ENCODE peak calls at places on chromosomes 12 and 14, in nine cellular contexts. One of them, this sample, is unnamed.

GRCh38 chr14:88834883-88835431 is 10.5 kb downstream of the TTC8 start:
- DNase-seq in NCI-H1105 treated with DMSO at 0.1 percent for 48 hours: peak
- DNase-seq in nephron progenitor cell: no peak
- DNase-seq in activated T-helper 1 cell treated with anti-CD3 and anti-CD28 coated beads, Interleukin-2, amount 50 U/mL, for 16 hours: no peak
- DNase-seq in GM19239: no peak
- DNase-seq in mesothelial cell of epicardium: no peak
- DNase-seq in heart right ventricle: no peak
- DNase-seq in heart left ventricle: no peak
- DNase-seq in NCI-H1092 treated with DMSO at 0.1 percent for 48 hours: no peak
- DNase-seq in this sample: no peak

GRCh38 chr12:19671695-19672094 is 232.4 kb downstream of the AEBP2 start:
- DNase-seq in activated T-helper 1 cell treated with anti-CD3 and anti-CD28 coated beads, Interleukin-2, amount 50 U/mL, for 16 hours: no peak
- DNase-seq in GM19239: no peak
- DNase-seq in NCI-H1105 treated with DMSO at 0.1 percent for 48 hours: no peak
- DNase-seq in NCI-H1092 treated with DMSO at 0.1 percent for 48 hours: no peak
- DNase-seq in nephron progenitor cell: no peak
- DNase-seq in mesothelial cell of epicardium: no peak
- DNase-seq in heart right ventricle: no peak
- DNase-seq in heart left ventricle: no peak
- DNase-seq in this sample: no peak

GRCh38 chr12:75944097-75944904 is 87.3 kb downstream of the PHLDA1 start:
- DNase-seq in mesothelial cell of epicardium: no peak
- DNase-seq in nephron progenitor cell: no peak
- DNase-seq in NCI-H1105 treated with DMSO at 0.1 percent for 48 hours: no peak
- DNase-seq in activated T-helper 1 cell treated with anti-CD3 and anti-CD28 coated beads, Interleukin-2, amount 50 U/mL, for 16 hours: no peak
- DNase-seq in GM19239: peak
- DNase-seq in heart right ventricle: no peak
- DNase-seq in heart left ventricle: no peak
- DNase-seq in NCI-H1092 treated with DMSO at 0.1 percent for 48 hours: no peak
- DNase-seq in this sample: no peak

GRCh38 chr12:13350381-13350780 is 153.9 kb downstream of the EMP1 start:
- DNase-seq in NCI-H1105 treated with DMSO at 0.1 percent for 48 hours: no peak
- DNase-seq in GM19239: no peak
- DNase-seq in NCI-H1092 treated with DMSO at 0.1 percent for 48 hours: no peak
- DNase-seq in heart left ventricle: no peak
- DNase-seq in heart right ventricle: no peak
- DNase-seq in mesothelial cell of epicardium: no peak
- DNase-seq in nephron progenitor cell: no peak
- DNase-seq in activated T-helper 1 cell treated with anti-CD3 and anti-CD28 coated beads, Interleukin-2, amount 50 U/mL, for 16 hours: no peak
- DNase-seq in this sample: no peak

GRCh38 chr12:6202846-6203245 is 2.6 kb downstream of the CD9 start:
- DNase-seq in activated T-helper 1 cell treated with anti-CD3 and anti-CD28 coated beads, Interleukin-2, amount 50 U/mL, for 16 hours: no peak
- DNase-seq in heart right ventricle: no peak
- DNase-seq in NCI-H1092 treated with DMSO at 0.1 percent for 48 hours: no peak
- DNase-seq in NCI-H1105 treated with DMSO at 0.1 percent for 48 hours: no peak
- DNase-seq in GM19239: no peak
- DNase-seq in heart left ventricle: no peak
- DNase-seq in mesothelial cell of epicardium: no peak
- DNase-seq in nephron progenitor cell: no peak
- DNase-seq in this sample: no peak

GRCh38 chr12:66302827-66303169 is 505 bp downstream of the HELB start:
- DNase-seq in mesothelial cell of epicardium: no peak
- DNase-seq in heart right ventricle: no peak
- DNase-seq in GM19239: no peak
- DNase-seq in NCI-H1092 treated with DMSO at 0.1 percent for 48 hours: no peak
- DNase-seq in NCI-H1105 treated with DMSO at 0.1 percent for 48 hours: no peak
- DNase-seq in heart left ventricle: no peak
- DNase-seq in nephron progenitor cell: no peak
- DNase-seq in activated T-helper 1 cell treated with anti-CD3 and anti-CD28 coated beads, Interleukin-2, amount 50 U/mL, for 16 hours: no peak
- DNase-seq in this sample: no peak

GRCh38 chr12:45192041-45192695 is 23.7 kb upstream of the ANO6 start:
- DNase-seq in nephron progenitor cell: no peak
- DNase-seq in activated T-helper 1 cell treated with anti-CD3 and anti-CD28 coated beads, Interleukin-2, amount 50 U/mL, for 16 hours: no peak
- DNase-seq in NCI-H1092 treated with DMSO at 0.1 percent for 48 hours: no peak
- DNase-seq in GM19239: no peak
- DNase-seq in heart left ventricle: no peak
- DNase-seq in heart right ventricle: no peak
- DNase-seq in NCI-H1105 treated with DMSO at 0.1 percent for 48 hours: no peak
- DNase-seq in mesothelial cell of epicardium: no peak
- DNase-seq in this sample: no peak

GRCh38 chr12:89448526-89448925 is 76.1 kb downstream of the GALNT4 start:
- DNase-seq in activated T-helper 1 cell treated with anti-CD3 and anti-CD28 coated beads, Interleukin-2, amount 50 U/mL, for 16 hours: no peak
- DNase-seq in mesothelial cell of epicardium: no peak
- DNase-seq in NCI-H1105 treated with DMSO at 0.1 percent for 48 hours: no peak
- DNase-seq in nephron progenitor cell: no peak
- DNase-seq in NCI-H1092 treated with DMSO at 0.1 percent for 48 hours: no peak
- DNase-seq in GM19239: no peak
- DNase-seq in heart left ventricle: no peak
- DNase-seq in heart right ventricle: no peak
- DNase-seq in this sample: no peak

GRCh38 chr14:69580009-69580577 is 5.4 kb upstream of the CCDC177 start:
- DNase-seq in heart left ventricle: no peak
- DNase-seq in GM19239: no peak
- DNase-seq in NCI-H1092 treated with DMSO at 0.1 percent for 48 hours: peak
- DNase-seq in mesothelial cell of epicardium: peak
- DNase-seq in activated T-helper 1 cell treated with anti-CD3 and anti-CD28 coated beads, Interleukin-2, amount 50 U/mL, for 16 hours: no peak
- DNase-seq in heart right ventricle: no peak
- DNase-seq in NCI-H1105 treated with DMSO at 0.1 percent for 48 hours: peak
- DNase-seq in nephron progenitor cell: peak
- DNase-seq in this sample: no peak

GRCh38 chr12:75553865-75554555 is 42.6 kb upstream of the KRR1 start:
- DNase-seq in nephron progenitor cell: no peak
- DNase-seq in heart right ventricle: no peak
- DNase-seq in activated T-helper 1 cell treated with anti-CD3 and anti-CD28 coated beads, Interleukin-2, amount 50 U/mL, for 16 hours: no peak
- DNase-seq in NCI-H1105 treated with DMSO at 0.1 percent for 48 hours: no peak
- DNase-seq in mesothelial cell of epicardium: no peak
- DNase-seq in NCI-H1092 treated with DMSO at 0.1 percent for 48 hours: no peak
- DNase-seq in GM19239: no peak
- DNase-seq in heart left ventricle: no peak
- DNase-seq in this sample: no peak

GRCh38 chr12:101713059-101713682 is 15.7 kb downstream of the CHPT1 start:
- DNase-seq in NCI-H1092 treated with DMSO at 0.1 percent for 48 hours: no peak
- DNase-seq in heart right ventricle: no peak
- DNase-seq in nephron progenitor cell: peak
- DNase-seq in GM19239: no peak
- DNase-seq in heart left ventricle: no peak
- DNase-seq in mesothelial cell of epicardium: no peak
- DNase-seq in activated T-helper 1 cell treated with anti-CD3 and anti-CD28 coated beads, Interleukin-2, amount 50 U/mL, for 16 hours: no peak
- DNase-seq in NCI-H1105 treated with DMSO at 0.1 percent for 48 hours: no peak
- DNase-seq in this sample: no peak

GRCh38 chr14:21352587-21352986 is 31.2 kb downstream of the SUPT16H start:
- DNase-seq in heart right ventricle: no peak
- DNase-seq in NCI-H1092 treated with DMSO at 0.1 percent for 48 hours: no peak
- DNase-seq in activated T-helper 1 cell treated with anti-CD3 and anti-CD28 coated beads, Interleukin-2, amount 50 U/mL, for 16 hours: no peak
- DNase-seq in NCI-H1105 treated with DMSO at 0.1 percent for 48 hours: no peak
- DNase-seq in GM19239: peak
- DNase-seq in mesothelial cell of epicardium: no peak
- DNase-seq in nephron progenitor cell: no peak
- DNase-seq in heart left ventricle: no peak
- DNase-seq in this sample: no peak

GRCh38 chr12:57983150-57983857 is 41.9 kb downstream of the ATP23 start:
- DNase-seq in mesothelial cell of epicardium: peak
- DNase-seq in NCI-H1092 treated with DMSO at 0.1 percent for 48 hours: peak
- DNase-seq in activated T-helper 1 cell treated with anti-CD3 and anti-CD28 coated beads, Interleukin-2, amount 50 U/mL, for 16 hours: no peak
- DNase-seq in GM19239: no peak
- DNase-seq in heart left ventricle: no peak
- DNase-seq in heart right ventricle: no peak
- DNase-seq in nephron progenitor cell: peak
- DNase-seq in NCI-H1105 treated with DMSO at 0.1 percent for 48 hours: peak
- DNase-seq in this sample: no peak

GRCh38 chr14:59013672-59014298 is 174.7 kb upstream of the DAAM1 start:
- DNase-seq in NCI-H1092 treated with DMSO at 0.1 percent for 48 hours: no peak
- DNase-seq in mesothelial cell of epicardium: no peak
- DNase-seq in GM19239: no peak
- DNase-seq in nephron progenitor cell: no peak
- DNase-seq in heart left ventricle: no peak
- DNase-seq in NCI-H1105 treated with DMSO at 0.1 percent for 48 hours: no peak
- DNase-seq in activated T-helper 1 cell treated with anti-CD3 and anti-CD28 coated beads, Interleukin-2, amount 50 U/mL, for 16 hours: no peak
- DNase-seq in heart right ventricle: no peak
- DNase-seq in this sample: no peak

GRCh38 chr12:31297572-31298509 is 28.1 kb downstream of the SINHCAF start:
- DNase-seq in nephron progenitor cell: no peak
- DNase-seq in heart left ventricle: no peak
- DNase-seq in NCI-H1105 treated with DMSO at 0.1 percent for 48 hours: no peak
- DNase-seq in heart right ventricle: no peak
- DNase-seq in activated T-helper 1 cell treated with anti-CD3 and anti-CD28 coated beads, Interleukin-2, amount 50 U/mL, for 16 hours: no peak
- DNase-seq in GM19239: no peak
- DNase-seq in NCI-H1092 treated with DMSO at 0.1 percent for 48 hours: no peak
- DNase-seq in mesothelial cell of epicardium: no peak
- DNase-seq in this sample: no peak

GRCh38 chr12:78384541-78384940 is 480.0 kb upstream of the SYT1 start:
- DNase-seq in GM19239: no peak
- DNase-seq in NCI-H1105 treated with DMSO at 0.1 percent for 48 hours: no peak
- DNase-seq in heart right ventricle: no peak
- DNase-seq in NCI-H1092 treated with DMSO at 0.1 percent for 48 hours: no peak
- DNase-seq in activated T-helper 1 cell treated with anti-CD3 and anti-CD28 coated beads, Interleukin-2, amount 50 U/mL, for 16 hours: no peak
- DNase-seq in heart left ventricle: no peak
- DNase-seq in nephron progenitor cell: no peak
- DNase-seq in mesothelial cell of epicardium: no peak
- DNase-seq in this sample: no peak

GRCh38 chr14:25111061-25111601 is 61.2 kb upstream of the STXBP6 start:
- DNase-seq in GM19239: no peak
- DNase-seq in mesothelial cell of epicardium: no peak
- DNase-seq in heart left ventricle: no peak
- DNase-seq in NCI-H1092 treated with DMSO at 0.1 percent for 48 hours: no peak
- DNase-seq in heart right ventricle: no peak
- DNase-seq in NCI-H1105 treated with DMSO at 0.1 percent for 48 hours: no peak
- DNase-seq in nephron progenitor cell: no peak
- DNase-seq in activated T-helper 1 cell treated with anti-CD3 and anti-CD28 coated beads, Interleukin-2, amount 50 U/mL, for 16 hours: no peak
- DNase-seq in this sample: no peak

GRCh38 chr12:57766464-57767311 is at the start of gene CYP27B1:
- DNase-seq in heart right ventricle: no peak
- DNase-seq in NCI-H1092 treated with DMSO at 0.1 percent for 48 hours: peak
- DNase-seq in NCI-H1105 treated with DMSO at 0.1 percent for 48 hours: peak
- DNase-seq in heart left ventricle: no peak
- DNase-seq in mesothelial cell of epicardium: no peak
- DNase-seq in GM19239: no peak
- DNase-seq in activated T-helper 1 cell treated with anti-CD3 and anti-CD28 coated beads, Interleukin-2, amount 50 U/mL, for 16 hours: no peak
- DNase-seq in nephron progenitor cell: peak
- DNase-seq in this sample: peak

GRCh38 chr12:106144847-106145246 is 6.1 kb upstream of the NUAK1 start:
- DNase-seq in NCI-H1092 treated with DMSO at 0.1 percent for 48 hours: no peak
- DNase-seq in GM19239: no peak
- DNase-seq in NCI-H1105 treated with DMSO at 0.1 percent for 48 hours: no peak
- DNase-seq in activated T-helper 1 cell treated with anti-CD3 and anti-CD28 coated beads, Interleukin-2, amount 50 U/mL, for 16 hours: no peak
- DNase-seq in heart left ventricle: no peak
- DNase-seq in mesothelial cell of epicardium: no peak
- DNase-seq in nephron progenitor cell: no peak
- DNase-seq in heart right ventricle: no peak
- DNase-seq in this sample: no peak

GRCh38 chr12:133217219-133217618 is 18.5 kb downstream of the ANHX start:
- DNase-seq in GM19239: no peak
- DNase-seq in heart left ventricle: no peak
- DNase-seq in activated T-helper 1 cell treated with anti-CD3 and anti-CD28 coated beads, Interleukin-2, amount 50 U/mL, for 16 hours: no peak
- DNase-seq in heart right ventricle: no peak
- DNase-seq in NCI-H1092 treated with DMSO at 0.1 percent for 48 hours: no peak
- DNase-seq in mesothelial cell of epicardium: no peak
- DNase-seq in NCI-H1105 treated with DMSO at 0.1 percent for 48 hours: no peak
- DNase-seq in nephron progenitor cell: no peak
- DNase-seq in this sample: no peak

GRCh38 chr12:80509781-80510556 is 65.9 kb downstream of the PTPRQ start:
- DNase-seq in NCI-H1105 treated with DMSO at 0.1 percent for 48 hours: peak
- DNase-seq in NCI-H1092 treated with DMSO at 0.1 percent for 48 hours: no peak
- DNase-seq in nephron progenitor cell: no peak
- DNase-seq in activated T-helper 1 cell treated with anti-CD3 and anti-CD28 coated beads, Interleukin-2, amount 50 U/mL, for 16 hours: no peak
- DNase-seq in mesothelial cell of epicardium: peak
- DNase-seq in heart left ventricle: no peak
- DNase-seq in GM19239: no peak
- DNase-seq in heart right ventricle: no peak
- DNase-seq in this sample: no peak

GRCh38 chr12:98544741-98545140 is 29.4 kb downstream of the TMPO start:
- DNase-seq in heart left ventricle: no peak
- DNase-seq in mesothelial cell of epicardium: no peak
- DNase-seq in activated T-helper 1 cell treated with anti-CD3 and anti-CD28 coated beads, Interleukin-2, amount 50 U/mL, for 16 hours: no peak
- DNase-seq in NCI-H1092 treated with DMSO at 0.1 percent for 48 hours: no peak
- DNase-seq in nephron progenitor cell: no peak
- DNase-seq in GM19239: no peak
- DNase-seq in NCI-H1105 treated with DMSO at 0.1 percent for 48 hours: no peak
- DNase-seq in heart right ventricle: no peak
- DNase-seq in this sample: no peak

GRCh38 chr14:80678436-80678835 is 263.1 kb downstream of the CEP128 start:
- DNase-seq in mesothelial cell of epicardium: no peak
- DNase-seq in heart left ventricle: no peak
- DNase-seq in heart right ventricle: no peak
- DNase-seq in NCI-H1092 treated with DMSO at 0.1 percent for 48 hours: no peak
- DNase-seq in GM19239: no peak
- DNase-seq in NCI-H1105 treated with DMSO at 0.1 percent for 48 hours: no peak
- DNase-seq in activated T-helper 1 cell treated with anti-CD3 and anti-CD28 coated beads, Interleukin-2, amount 50 U/mL, for 16 hours: no peak
- DNase-seq in nephron progenitor cell: no peak
- DNase-seq in this sample: no peak

GRCh38 chr12:7069386-7069785 is 8.9 kb downstream of the C1S start:
- DNase-seq in NCI-H1092 treated with DMSO at 0.1 percent for 48 hours: no peak
- DNase-seq in nephron progenitor cell: no peak
- DNase-seq in mesothelial cell of epicardium: no peak
- DNase-seq in GM19239: no peak
- DNase-seq in heart right ventricle: no peak
- DNase-seq in heart left ventricle: no peak
- DNase-seq in activated T-helper 1 cell treated with anti-CD3 and anti-CD28 coated beads, Interleukin-2, amount 50 U/mL, for 16 hours: no peak
- DNase-seq in NCI-H1105 treated with DMSO at 0.1 percent for 48 hours: no peak
- DNase-seq in this sample: no peak

GRCh38 chr12:11724888-11725310 is 75.4 kb downstream of the ETV6 start:
- DNase-seq in NCI-H1092 treated with DMSO at 0.1 percent for 48 hours: no peak
- DNase-seq in GM19239: no peak
- DNase-seq in NCI-H1105 treated with DMSO at 0.1 percent for 48 hours: no peak
- DNase-seq in nephron progenitor cell: no peak
- DNase-seq in heart left ventricle: no peak
- DNase-seq in activated T-helper 1 cell treated with anti-CD3 and anti-CD28 coated beads, Interleukin-2, amount 50 U/mL, for 16 hours: no peak
- DNase-seq in mesothelial cell of epicardium: no peak
- DNase-seq in heart right ventricle: no peak
- DNase-seq in this sample: no peak

GRCh38 chr12:97148941-97149559 is 242.0 kb downstream of the NEDD1 start:
- DNase-seq in heart left ventricle: peak
- DNase-seq in heart right ventricle: peak
- DNase-seq in nephron progenitor cell: peak
- DNase-seq in NCI-H1105 treated with DMSO at 0.1 percent for 48 hours: peak
- DNase-seq in mesothelial cell of epicardium: peak
- DNase-seq in GM19239: peak
- DNase-seq in activated T-helper 1 cell treated with anti-CD3 and anti-CD28 coated beads, Interleukin-2, amount 50 U/mL, for 16 hours: no peak
- DNase-seq in NCI-H1092 treated with DMSO at 0.1 percent for 48 hours: no peak
- DNase-seq in this sample: no peak

GRCh38 chr14:24804813-24805212 is 170.8 kb upstream of the GZMB start:
- DNase-seq in GM19239: no peak
- DNase-seq in nephron progenitor cell: no peak
- DNase-seq in heart right ventricle: no peak
- DNase-seq in activated T-helper 1 cell treated with anti-CD3 and anti-CD28 coated beads, Interleukin-2, amount 50 U/mL, for 16 hours: no peak
- DNase-seq in heart left ventricle: no peak
- DNase-seq in NCI-H1092 treated with DMSO at 0.1 percent for 48 hours: no peak
- DNase-seq in NCI-H1105 treated with DMSO at 0.1 percent for 48 hours: no peak
- DNase-seq in mesothelial cell of epicardium: no peak
- DNase-seq in this sample: no peak

GRCh38 chr14:105430535-105430934 is 10.9 kb downstream of the MTA1 start:
- DNase-seq in mesothelial cell of epicardium: no peak
- DNase-seq in NCI-H1105 treated with DMSO at 0.1 percent for 48 hours: no peak
- DNase-seq in heart right ventricle: no peak
- DNase-seq in activated T-helper 1 cell treated with anti-CD3 and anti-CD28 coated beads, Interleukin-2, amount 50 U/mL, for 16 hours: no peak
- DNase-seq in heart left ventricle: no peak
- DNase-seq in NCI-H1092 treated with DMSO at 0.1 percent for 48 hours: no peak
- DNase-seq in nephron progenitor cell: no peak
- DNase-seq in GM19239: no peak
- DNase-seq in this sample: no peak

GRCh38 chr12:77189463-77189862 is 124.1 kb upstream of the E2F7 start:
- DNase-seq in heart left ventricle: no peak
- DNase-seq in heart right ventricle: no peak
- DNase-seq in NCI-H1092 treated with DMSO at 0.1 percent for 48 hours: no peak
- DNase-seq in GM19239: no peak
- DNase-seq in activated T-helper 1 cell treated with anti-CD3 and anti-CD28 coated beads, Interleukin-2, amount 50 U/mL, for 16 hours: no peak
- DNase-seq in NCI-H1105 treated with DMSO at 0.1 percent for 48 hours: no peak
- DNase-seq in nephron progenitor cell: no peak
- DNase-seq in mesothelial cell of epicardium: no peak
- DNase-seq in this sample: peak

GRCh38 chr12:96177013-96177412 is 17.2 kb upstream of the ELK3 start:
- DNase-seq in heart right ventricle: no peak
- DNase-seq in activated T-helper 1 cell treated with anti-CD3 and anti-CD28 coated beads, Interleukin-2, amount 50 U/mL, for 16 hours: peak
- DNase-seq in mesothelial cell of epicardium: no peak
- DNase-seq in NCI-H1092 treated with DMSO at 0.1 percent for 48 hours: no peak
- DNase-seq in NCI-H1105 treated with DMSO at 0.1 percent for 48 hours: no peak
- DNase-seq in heart left ventricle: no peak
- DNase-seq in GM19239: no peak
- DNase-seq in nephron progenitor cell: no peak
- DNase-seq in this sample: no peak

GRCh38 chr12:7190268-7191055 is 976 bp downstream of the PEX5 start:
- DNase-seq in mesothelial cell of epicardium: peak
- DNase-seq in NCI-H1105 treated with DMSO at 0.1 percent for 48 hours: peak
- DNase-seq in activated T-helper 1 cell treated with anti-CD3 and anti-CD28 coated beads, Interleukin-2, amount 50 U/mL, for 16 hours: no peak
- DNase-seq in heart right ventricle: peak
- DNase-seq in GM19239: no peak
- DNase-seq in NCI-H1092 treated with DMSO at 0.1 percent for 48 hours: peak
- DNase-seq in nephron progenitor cell: peak
- DNase-seq in heart left ventricle: peak
- DNase-seq in this sample: no peak

This sample was measured in D721Med.